ENCODE peak calls at places on chromosomes 6 and 20, in nine cellular contexts. T, D, I, Y, Q, M, X, S and H are unnamed samples.

GRCh38 chr20:54766483-54766882 is 291.1 kb downstream of the DOK5 start:
- DNase-seq in S (no peak), Y (no peak), T (no peak), X (no peak), I (no peak), M (no peak), D (no peak), Q (no peak), H (no peak)

GRCh38 chr20:35947489-35947888 is 6.8 kb downstream of the SCAND1 start:
- DNase-seq in S (no peak), T (no peak), D (no peak), X (no peak), Y (no peak), Q (no peak), M (peak), I (no peak), H (peak)

GRCh38 chr20:61733891-61734732 is 331.6 kb downstream of the TAF4 start:
- DNase-seq in M (peak), D (no peak), S (no peak), I (no peak), T (no peak), Q (no peak), Y (no peak), X (no peak), H (no peak)

GRCh38 chr20:51495921-51496545 is 46.5 kb downstream of the NFATC2 start:
- DNase-seq in M (no peak), Y (no peak), I (no peak), Q (no peak), S (no peak), X (no peak), T (no peak), D (no peak), H (no peak)

GRCh38 chr20:49480236-49480635 is 2.2 kb downstream of the KCNB1 start:
- DNase-seq in I (no peak), S (no peak), T (no peak), M (no peak), Q (no peak), D (no peak), X (no peak), Y (no peak), H (no peak)

GRCh38 chr6:39313526-39314272 is 520 bp downstream of the KCNK17 start:
- DNase-seq in S (no peak), Q (no peak), Y (no peak), D (no peak), T (no peak), X (no peak), M (no peak), I (no peak), H (no peak)

GRCh38 chr20:33947709-33948295 is 45.9 kb upstream of the RALY start:
- DNase-seq in Q (no peak), M (no peak), Y (no peak), X (peak), I (peak), D (no peak), S (peak), T (no peak), H (peak)

GRCh38 chr6:79737172-79737571 is 106.0 kb downstream of the SH3BGRL2 start:
- DNase-seq in D (no peak), T (no peak), Q (no peak), I (peak), S (no peak), X (peak), M (no peak), Y (no peak), H (no peak)

GRCh38 chr20:64106981-64107735 is at the start of gene NPBWR2:
- DNase-seq in I (peak), Q (peak), D (no peak), M (no peak), T (no peak), S (no peak), Y (peak), X (peak), H (no peak)

GRCh38 chr20:8265588-8265987 is 133.5 kb downstream of the PLCB1 start:
- DNase-seq in S (no peak), I (no peak), T (no peak), Y (no peak), Q (no peak), M (no peak), D (no peak), X (no peak), H (no peak)

GRCh38 chr20:14951105-14951504 is 613.7 kb upstream of the FLRT3 start:
- DNase-seq in M (no peak), D (no peak), I (no peak), S (no peak), T (no peak), X (no peak), Q (no peak), Y (no peak), H (no peak)

GRCh38 chr6:21109421-21110178 is 484.0 kb upstream of the SOX4 start:
- DNase-seq in Q (no peak), S (no peak), M (no peak), Y (no peak), T (no peak), X (no peak), D (no peak), I (no peak), H (peak)

GRCh38 chr6:128208851-128209580 is 308.2 kb upstream of the THEMIS start:
- DNase-seq in T (no peak), D (no peak), Y (no peak), I (no peak), M (no peak), X (no peak), S (no peak), Q (no peak), H (no peak)

GRCh38 chr6:158152659-158153058 is 15.4 kb downstream of the SERAC1 start:
- DNase-seq in S (no peak), Y (no peak), Q (no peak), T (no peak), X (no peak), M (no peak), D (no peak), I (no peak), H (no peak)

GRCh38 chr6:165052561-165053500 is 256.6 kb downstream of the C6orf118 start:
- DNase-seq in M (no peak), D (no peak), Y (no peak), S (no peak), I (no peak), Q (no peak), T (no peak), X (no peak), H (no peak)

GRCh38 chr20:53343433-53343832 is 250.2 kb downstream of the ZNF217 start:
- DNase-seq in I (peak), Y (no peak), M (no peak), X (no peak), S (no peak), D (no peak), T (no peak), Q (no peak), H (no peak)

GRCh38 chr6:54491431-54491830 is 183.2 kb downstream of the TINAG start:
- DNase-seq in D (no peak), X (no peak), T (no peak), M (no peak), S (no peak), Y (no peak), Q (no peak), I (no peak), H (no peak)

GRCh38 chr6:148868314-148868713 is 121.5 kb downstream of the UST start:
- DNase-seq in Q (no peak), S (no peak), D (no peak), M (no peak), Y (no peak), I (no peak), X (no peak), T (no peak), H (no peak)

GRCh38 chr20:37969949-37970855 is 63.1 kb downstream of the TTI1 start:
- DNase-seq in Y (no peak), Q (no peak), S (no peak), D (peak), I (no peak), T (no peak), M (no peak), X (no peak), H (peak)

GRCh38 chr6:140445474-140446004 is 1071.1 kb upstream of the CITED2 start:
- DNase-seq in D (no peak), Q (no peak), I (no peak), M (no peak), S (no peak), Y (no peak), T (no peak), X (no peak), H (no peak)

GRCh38 chr6:43455034-43455747 is at the start of gene DLK2:
- DNase-seq in T (no peak), Q (no peak), X (no peak), Y (no peak), S (peak), D (no peak), I (peak), M (no peak), H (peak)

GRCh38 chr20:50930139-50931047 is 844 bp downstream of the ADNP start:
- DNase-seq in X (no peak), S (no peak), M (peak), Q (peak), Y (no peak), D (peak), I (peak), T (no peak), H (peak)

GRCh38 chr6:92124126-92124525 is 1295.2 kb downstream of the EPHA7 start:
- DNase-seq in Q (no peak), X (no peak), Y (no peak), T (no peak), I (no peak), D (no peak), M (no peak), S (no peak), H (peak)

GRCh38 chr20:31667315-31668285 is 29.9 kb downstream of the COX4I2 start:
- DNase-seq in M (no peak), S (no peak), Q (no peak), T (no peak), X (no peak), I (no peak), Y (no peak), D (no peak), H (no peak)

GRCh38 chr20:6651016-6651415 is 116.5 kb upstream of the BMP2 start:
- DNase-seq in I (peak), M (no peak), D (peak), T (no peak), Q (peak), X (no peak), S (no peak), Y (peak), H (no peak)

GRCh38 chr6:168093071-168093505 is 14.1 kb upstream of the FRMD1 start:
- DNase-seq in T (no peak), X (no peak), I (peak), Q (no peak), S (no peak), D (no peak), Y (no peak), M (peak), H (peak)

DNA sequence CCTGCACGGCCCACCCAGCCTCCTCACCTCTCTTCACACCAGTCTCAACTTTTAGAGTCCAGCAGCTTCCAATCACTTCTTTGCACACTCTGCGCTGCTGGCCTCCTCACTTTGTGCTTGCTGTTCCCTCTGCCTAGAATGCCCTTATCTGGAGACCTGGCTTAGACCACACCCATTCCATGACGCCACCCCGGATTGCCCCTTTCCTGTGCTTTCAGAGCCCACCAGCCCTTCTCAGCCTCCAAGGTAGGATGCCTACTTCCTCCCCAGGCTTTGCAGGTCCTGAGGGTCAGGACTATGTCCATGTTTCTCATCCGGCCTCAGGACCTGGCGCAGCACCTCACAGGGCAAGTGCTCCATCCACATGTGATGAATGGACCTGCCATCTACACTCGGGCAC is 27.0 kb upstream of the AVP start:
- DNase-seq in M (no peak), Y (no peak), S (no peak), X (no peak), I (no peak), T (no peak), D (no peak), Q (no peak), H (no peak)
- TF ChIP-seq POLR2A in M (no peak), Y (no peak), S (no peak), X (no peak), I (no peak), T (no peak), D (no peak), Q (no peak), H (no peak)

DNA sequence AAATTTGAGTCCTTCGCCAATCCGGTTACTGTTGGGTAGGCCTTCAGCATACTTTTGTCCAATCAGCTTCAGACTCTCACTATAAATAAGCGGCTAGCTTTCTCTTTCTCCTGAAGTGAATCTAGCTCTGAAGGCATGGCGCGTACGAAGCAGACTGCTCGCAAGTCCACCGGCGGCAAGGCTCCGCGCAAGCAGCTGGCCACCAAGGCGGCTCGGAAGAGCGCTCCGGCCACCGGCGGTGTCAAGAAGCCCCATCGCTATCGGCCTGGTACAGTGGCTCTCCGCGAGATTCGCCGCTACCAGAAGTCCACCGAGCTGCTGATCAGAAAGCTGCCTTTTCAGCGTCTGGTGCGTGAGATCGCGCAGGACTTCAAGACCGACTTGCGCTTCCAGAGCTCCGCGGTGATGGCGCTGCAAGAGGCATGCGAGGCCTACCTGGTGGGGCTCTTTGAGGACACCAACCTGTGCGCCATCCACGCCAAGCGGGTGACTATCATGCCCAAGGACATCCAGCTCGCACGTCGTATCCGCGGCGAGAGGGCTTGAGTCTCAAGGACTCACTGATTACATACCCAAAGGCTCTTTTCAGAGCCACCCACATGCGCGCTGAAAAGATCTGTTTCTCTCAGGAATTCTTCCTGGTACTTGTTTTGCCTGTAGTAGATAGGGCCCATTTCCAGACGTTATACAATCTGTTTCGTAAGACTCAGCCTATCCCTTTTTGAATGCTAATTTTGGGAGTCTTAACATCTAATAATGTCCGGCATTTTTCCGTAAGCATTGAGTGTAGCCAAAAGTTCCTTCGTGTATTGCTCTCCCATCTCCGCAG is 102.0 kb downstream of the OR2B2 start:
- DNase-seq in M (peak), I (peak), S (peak), Q (peak), T (peak), X (peak), Y (peak), D (peak), H (peak)
- TF ChIP-seq POLR2A in M (peak), I (peak), S (peak), Q (peak), T (peak), X (peak), Y (peak), D (peak), H (peak)

GRCh38 chr20:17969276-17969883 is 562 bp downstream of the MGME1 start:
- DNase-seq in Y (no peak), S (no peak), D (no peak), T (no peak), X (peak), M (no peak), Q (no peak), I (peak), H (peak)
- TF ChIP-seq POLR2A in Y (no peak), S (no peak), D (no peak), T (no peak), X (no peak), M (no peak), Q (no peak), I (no peak), H (no peak)

GRCh38 chr20:39049684-39050554 is 87.8 kb downstream of the DHX35 start:
- DNase-seq in X (peak), D (peak), M (peak), S (peak), I (peak), Q (peak), Y (peak), T (peak), H (peak)
- TF ChIP-seq POLR2A in X (no peak), D (no peak), M (peak), S (no peak), I (no peak), Q (no peak), Y (no peak), T (no peak), H (peak)